ENCODE peak calls at places on chromosome 7, in six cellular contexts. Z is GM23338, T is esophagus muscularis mucosa, K is HepG2, D is colonic mucosa, R is transverse colon. E is an unnamed sample.

GRCh38 chr7:158754746-158755444 is 50.3 kb upstream of the NCAPG2 start:
- DNase-seq in K (no peak), R (no peak), D (no peak), T (no peak), Z (no peak), E (no peak)

GRCh38 chr7:83347836-83348482 is 185.3 kb upstream of the PCLO start:
- DNase-seq in K (no peak), D (no peak), Z (no peak), T (no peak), R (peak; percentile 14), E (no peak)

GRCh38 chr7:55056577-55057480 is 38.0 kb downstream of the EGFR start:
- DNase-seq in Z (no peak), K (no peak), T (no peak), R (no peak), D (no peak), E (no peak)

GRCh38 chr7:46206474-46207060 is 285.5 kb upstream of the IGFBP3 start:
- DNase-seq in Z (no peak), D (no peak), T (no peak), K (no peak), R (no peak), E (peak; percentile 40)

GRCh38 chr7:128821724-128822123 is 8.5 kb upstream of the FLNC start:
- DNase-seq in T (no peak), R (no peak), D (no peak), Z (no peak), K (no peak), E (no peak)

GRCh38 chr7:67018940-67019339 is 22.3 kb downstream of the TYW1 start:
- DNase-seq in T (no peak), R (no peak), Z (no peak), D (no peak), K (no peak), E (no peak)

GRCh38 chr7:35596061-35596460 is 98.9 kb downstream of the HERPUD2 start:
- DNase-seq in R (no peak), K (no peak), Z (no peak), D (no peak), T (no peak), E (no peak)

GRCh38 chr7:90749262-90749661 is 153.1 kb downstream of the CDK14 start:
- DNase-seq in R (no peak), D (no peak), K (no peak), T (no peak), Z (no peak), E (no peak)

GRCh38 chr7:100372256-100372655 is 1.0 kb upstream of the PILRA start:
- DNase-seq in K (no peak), Z (no peak), D (no peak), R (no peak), T (no peak), E (no peak)

GRCh38 chr7:32518534-32519140 is 23.3 kb downstream of the AVL9 start:
- DNase-seq in K (peak; percentile 41), T (no peak), Z (peak; percentile 94), R (no peak), D (no peak), E (no peak)

GRCh38 chr7:66283003-66283920 is 78.1 kb downstream of the TPST1 start:
- DNase-seq in R (no peak), T (no peak), K (no peak), D (no peak), Z (no peak), E (no peak)

GRCh38 chr7:18541189-18541870 is 45.8 kb downstream of the HDAC9 start:
- DNase-seq in R (no peak), D (no peak), Z (no peak), K (no peak), T (no peak), E (no peak)

GRCh38 chr7:65225422-65226006 is 148.1 kb upstream of the ZNF92 start:
- DNase-seq in D (no peak), K (no peak), T (no peak), R (no peak), Z (no peak), E (no peak)

GRCh38 chr7:47941136-47941844 is 7.0 kb downstream of the PKD1L1 start:
- DNase-seq in D (no peak), R (no peak), K (no peak), T (no peak), Z (no peak), E (peak; percentile 74)

GRCh38 chr7:74174606-74175082 is 488 bp downstream of the EIF4H start:
- DNase-seq in T (no peak), R (peak; percentile 48), Z (peak; percentile 65), K (peak; percentile 30), D (peak; percentile 51), E (no peak)

GRCh38 chr7:131374821-131375220 is 47.1 kb downstream of the MKLN1 start:
- DNase-seq in Z (no peak), R (no peak), K (no peak), D (no peak), T (no peak), E (no peak)

GRCh38 chr7:50466815-50467569 is 16.8 kb upstream of the FIGNL1 start:
- DNase-seq in D (no peak), Z (no peak), R (no peak), K (no peak), T (no peak), E (no peak)

GRCh38 chr7:97722386-97722785 is 9.5 kb upstream of the TAC1 start:
- DNase-seq in Z (no peak), R (no peak), T (no peak), K (no peak), D (no peak), E (no peak)

DNA sequence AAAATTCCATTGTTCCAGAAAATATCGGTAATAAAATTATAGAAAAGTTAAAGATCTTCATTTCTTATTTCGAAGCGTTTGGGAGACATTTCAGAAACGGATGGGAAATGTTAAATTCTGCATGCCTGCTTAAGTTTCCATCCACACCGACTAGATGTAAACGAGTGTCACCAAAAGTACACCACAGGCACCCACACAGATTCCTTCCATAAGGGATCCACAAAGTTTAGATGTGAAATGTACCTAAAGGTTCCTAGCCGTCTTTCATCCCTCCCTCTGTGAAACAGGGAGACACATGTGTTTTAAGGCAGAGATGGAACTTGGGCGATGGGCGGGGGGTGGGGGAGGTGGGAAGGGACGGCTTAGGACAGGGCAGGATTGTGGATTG is 621 bp upstream of the CAV1 start:
- DNase-seq in K (no peak), D (no peak), R (no peak), T (no peak), Z (no peak), E (no peak)
- H3K4me1 ChIP-seq in K (peaks cover 21% of the 10 kb centered on the region), D (peaks cover 9% of the 10 kb centered on the region), R (peaks cover 16% of the 10 kb centered on the region), T (peaks cover 51% of the 10 kb centered on the region), Z (peaks cover 39% of the 10 kb centered on the region), E (peaks cover 38% of the 10 kb centered on the region)

DNA sequence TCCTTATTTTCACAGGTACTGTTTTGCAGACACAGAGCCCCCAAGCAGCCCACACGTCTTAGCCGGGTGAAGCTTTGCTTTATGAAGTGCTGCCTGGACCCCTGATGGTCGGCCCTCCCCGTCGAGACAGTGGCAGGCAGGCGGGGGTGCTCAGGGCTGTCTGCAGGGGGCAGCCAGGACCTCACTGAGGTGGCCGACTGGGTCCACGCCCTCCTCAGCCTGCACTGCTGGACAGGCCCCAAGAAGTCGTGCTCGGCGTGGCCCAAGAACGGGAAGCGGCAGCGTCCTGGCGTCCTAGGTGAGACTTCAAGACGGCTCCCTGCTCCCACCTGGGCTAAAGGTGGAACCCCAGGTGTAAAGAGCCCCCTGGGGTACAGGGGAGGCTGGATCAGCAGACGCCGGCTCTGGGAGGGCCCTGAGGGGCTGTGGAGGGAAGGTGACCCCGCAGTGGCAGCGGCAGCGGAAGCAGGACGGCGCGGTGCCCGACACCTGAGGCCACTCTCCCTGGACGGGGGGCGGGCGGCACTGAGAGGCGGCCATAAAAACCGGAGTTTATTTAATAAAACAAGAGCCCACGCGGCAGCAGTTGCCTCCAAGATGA is 179.4 kb downstream of the ELFN1 start:
- DNase-seq in D (no peak), K (no peak), R (no peak), Z (no peak), T (no peak), E (no peak)
- H3K4me1 ChIP-seq in D (no peaks in the 10 kb centered on the region), K (no peaks in the 10 kb centered on the region), R (no peaks in the 10 kb centered on the region), Z (no peaks in the 10 kb centered on the region), T (no peaks in the 10 kb centered on the region), E (no peaks in the 10 kb centered on the region)

GRCh38 chr7:24825931-24826661 is 68.8 kb upstream of the GSDME start:
- DNase-seq in K (peak; percentile 99), Z (peak; percentile 53), R (peak; percentile 71), D (peak; percentile 83), T (no peak), E (no peak)

GRCh38 chr7:24826662-24827020 is 69.4 kb upstream of the GSDME start:
- DNase-seq in K (no peak), R (no peak), D (no peak), Z (no peak), T (no peak), E (no peak)

GRCh38 chr7:24824896-24825295 is 67.6 kb upstream of the GSDME start:
- DNase-seq in Z (no peak), R (no peak), T (no peak), K (no peak), D (no peak), E (no peak)

GRCh38 chr7:24825315-24825917 is 68.2 kb upstream of the GSDME start:
- DNase-seq in K (no peak), T (no peak), R (no peak), D (no peak), Z (no peak), E (no peak)

GRCh38 chr7:24824400-24824799 is 67.1 kb upstream of the GSDME start:
- DNase-seq in K (no peak), T (no peak), Z (no peak), D (no peak), R (no peak), E (no peak)
- H3K4me1 ChIP-seq in K (peaks cover 49% of the 10 kb centered on the region), T (peaks cover 51% of the 10 kb centered on the region), Z (no peaks in the 10 kb centered on the region), D (peaks cover 25% of the 10 kb centered on the region), R (peaks cover 17% of the 10 kb centered on the region), E (peaks cover 64% of the 10 kb centered on the region)

DNA sequence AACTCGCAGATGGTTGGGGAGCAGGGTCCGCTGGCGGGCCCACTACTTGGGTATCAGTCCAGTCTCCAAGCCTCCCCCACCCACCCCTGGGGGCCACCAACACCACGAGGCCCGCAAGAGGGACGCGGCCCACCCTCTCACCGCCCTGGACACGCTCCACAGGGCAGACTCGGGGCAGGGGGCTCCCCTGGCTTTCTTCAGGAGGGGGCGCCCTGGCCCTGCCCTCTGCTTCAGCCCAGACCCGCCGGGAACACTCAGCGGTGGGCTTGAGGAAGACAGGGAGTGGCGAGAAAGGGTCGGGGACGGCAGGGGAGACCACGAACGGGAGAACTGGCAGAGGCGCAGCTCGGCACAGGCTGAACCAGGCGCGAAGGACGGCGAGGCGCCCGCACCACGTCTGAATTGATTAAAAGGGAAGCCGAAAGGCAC is 1.6 kb downstream of the IGF2BP3 start:
- DNase-seq in D (no peak), T (no peak), Z (peak; percentile 31), R (peak; percentile 8), K (no peak), E (peak; percentile 96)
- H3K4me1 ChIP-seq in D (peaks cover 19% of the 10 kb centered on the region), T (peaks cover 45% of the 10 kb centered on the region), Z (peaks cover 17% of the 10 kb centered on the region), R (peaks cover 42% of the 10 kb centered on the region), K (peaks cover 42% of the 10 kb centered on the region), E (peaks cover 40% of the 10 kb centered on the region)